ENCODE peak calls at places on chromosome 17, in seven cellular contexts. One of them, this sample, is unnamed.

GRCh38 chr17:82332669-82333278 is 792 bp downstream of the SECTM1 start:
- DNase-seq in ACHN: peak; percentile 50
- DNase-seq in NCI-H1092 treated with DMSO at 0.1 percent for 48 hours: no peak
- DNase-seq in ovary: peak; percentile 41
- DNase-seq in iPS DF 6.9: no peak
- DNase-seq in naive B cell: peak; percentile 39
- DNase-seq in heart right ventricle: peak; percentile 43
- DNase-seq in this sample: peak; percentile 79

GRCh38 chr17:70956731-70957130 is 787.4 kb downstream of the KCNJ2 start:
- DNase-seq in NCI-H1092 treated with DMSO at 0.1 percent for 48 hours: no peak
- DNase-seq in heart right ventricle: no peak
- DNase-seq in naive B cell: no peak
- DNase-seq in ovary: no peak
- DNase-seq in ACHN: no peak
- DNase-seq in iPS DF 6.9: no peak
- DNase-seq in this sample: no peak

GRCh38 chr17:19705201-19705600 is 11.2 kb downstream of the SLC47A2 start:
- DNase-seq in ovary: no peak
- DNase-seq in ACHN: no peak
- DNase-seq in iPS DF 6.9: no peak
- DNase-seq in NCI-H1092 treated with DMSO at 0.1 percent for 48 hours: no peak
- DNase-seq in naive B cell: no peak
- DNase-seq in heart right ventricle: no peak
- DNase-seq in this sample: peak; percentile 41

GRCh38 chr17:40358323-40359038 is 6.1 kb downstream of the GJD3 start:
- DNase-seq in ovary: peak; percentile 83
- DNase-seq in NCI-H1092 treated with DMSO at 0.1 percent for 48 hours: peak; percentile 75
- DNase-seq in iPS DF 6.9: no peak
- DNase-seq in ACHN: peak; percentile 86
- DNase-seq in naive B cell: peak; percentile 80
- DNase-seq in heart right ventricle: peak; percentile 91
- DNase-seq in this sample: peak; percentile 90

GRCh38 chr17:31687505-31688126 is 171.4 kb downstream of the COPRS start:
- DNase-seq in NCI-H1092 treated with DMSO at 0.1 percent for 48 hours: no peak
- DNase-seq in iPS DF 6.9: no peak
- DNase-seq in naive B cell: no peak
- DNase-seq in ACHN: no peak
- DNase-seq in heart right ventricle: no peak
- DNase-seq in ovary: no peak
- DNase-seq in this sample: no peak

GRCh38 chr17:54452666-54453348 is 447.8 kb upstream of the TOM1L1 start:
- DNase-seq in ovary: no peak
- DNase-seq in ACHN: no peak
- DNase-seq in naive B cell: no peak
- DNase-seq in NCI-H1092 treated with DMSO at 0.1 percent for 48 hours: no peak
- DNase-seq in iPS DF 6.9: no peak
- DNase-seq in heart right ventricle: no peak
- DNase-seq in this sample: no peak

GRCh38 chr17:34843682-34844081 is 117.6 kb downstream of the CCT6B start:
- DNase-seq in naive B cell: no peak
- DNase-seq in heart right ventricle: no peak
- DNase-seq in NCI-H1092 treated with DMSO at 0.1 percent for 48 hours: no peak
- DNase-seq in iPS DF 6.9: no peak
- DNase-seq in ACHN: no peak
- DNase-seq in ovary: no peak
- DNase-seq in this sample: no peak

GRCh38 chr17:75619506-75620431 is 13.5 kb upstream of the SMIM5 start:
- DNase-seq in naive B cell: no peak
- DNase-seq in ACHN: peak; percentile 58
- DNase-seq in iPS DF 6.9: no peak
- DNase-seq in NCI-H1092 treated with DMSO at 0.1 percent for 48 hours: peak; percentile 4
- DNase-seq in heart right ventricle: no peak
- DNase-seq in ovary: no peak
- DNase-seq in this sample: peak; percentile 72

GRCh38 chr17:4513113-4514032 is 14.7 kb downstream of the SPNS2 start:
- DNase-seq in ACHN: no peak
- DNase-seq in iPS DF 6.9: no peak
- DNase-seq in ovary: no peak
- DNase-seq in heart right ventricle: no peak
- DNase-seq in NCI-H1092 treated with DMSO at 0.1 percent for 48 hours: no peak
- DNase-seq in naive B cell: no peak
- DNase-seq in this sample: no peak

GRCh38 chr17:60548990-60549389 is 22.9 kb upstream of the APPBP2 start:
- DNase-seq in ACHN: no peak
- DNase-seq in heart right ventricle: no peak
- DNase-seq in iPS DF 6.9: no peak
- DNase-seq in naive B cell: no peak
- DNase-seq in ovary: no peak
- DNase-seq in NCI-H1092 treated with DMSO at 0.1 percent for 48 hours: no peak
- DNase-seq in this sample: no peak

GRCh38 chr17:74407384-74407783 is 24.5 kb upstream of the GPRC5C start:
- DNase-seq in ovary: no peak
- DNase-seq in heart right ventricle: no peak
- DNase-seq in NCI-H1092 treated with DMSO at 0.1 percent for 48 hours: no peak
- DNase-seq in iPS DF 6.9: no peak
- DNase-seq in ACHN: no peak
- DNase-seq in naive B cell: no peak
- DNase-seq in this sample: no peak

GRCh38 chr17:16026895-16027294 is 27.3 kb downstream of the TTC19 start:
- DNase-seq in ACHN: no peak
- DNase-seq in heart right ventricle: no peak
- DNase-seq in naive B cell: no peak
- DNase-seq in iPS DF 6.9: no peak
- DNase-seq in NCI-H1092 treated with DMSO at 0.1 percent for 48 hours: no peak
- DNase-seq in ovary: no peak
- DNase-seq in this sample: no peak

This sample was measured in right cardiac atrium.